ENCODE peak calls at places on chromosomes 13 and 19, in nine cellular contexts. F, O, M, T, R, B, Z, U and X are unnamed samples.

GRCh38 chr19:3073159-3073563 is 10.9 kb upstream of the TLE5 start:
- DNase-seq in F (peak), O (no peak), M (no peak), T (peak), R (peak), B (no peak), Z (peak), U (peak), X (no peak)

GRCh38 chr19:17289489-17289888 is 7.8 kb downstream of the ANKLE1 start:
- DNase-seq in F (peak), O (no peak), M (peak), T (peak), R (peak), B (no peak), Z (peak), U (peak), X (peak)

GRCh38 chr19:23273022-23273593 is 22.9 kb upstream of the ZNF724 start:
- DNase-seq in F (no peak), O (no peak), M (no peak), T (no peak), R (no peak), B (no peak), Z (no peak), U (peak), X (no peak)

GRCh38 chr19:38142176-38143035 is 81.6 kb downstream of the DPF1 start:
- DNase-seq in F (peak), O (no peak), M (peak), T (peak), R (peak), B (no peak), Z (peak), U (peak), X (peak)

GRCh38 chr19:30059741-30060140 is 117.7 kb downstream of the URI1 start:
- DNase-seq in F (no peak), O (no peak), M (no peak), T (no peak), R (no peak), B (no peak), Z (no peak), U (no peak), X (no peak)

GRCh38 chr13:42991892-42992584 is at the start of gene EPSTI1:
- DNase-seq in F (peak), O (peak), M (peak), T (peak), R (peak), B (peak), Z (peak), U (peak), X (peak)

GRCh38 chr13:23871616-23872220 is 17.5 kb downstream of the MIPEP start:
- DNase-seq in F (no peak), O (no peak), M (no peak), T (no peak), R (peak), B (no peak), Z (peak), U (no peak), X (no peak)

GRCh38 chr19:44847144-44848035 is 1.3 kb downstream of the NECTIN2 start:
- DNase-seq in F (peak), O (no peak), M (peak), T (peak), R (peak), B (no peak), Z (peak), U (peak), X (peak)

GRCh38 chr13:50115695-50116094 is 100.5 kb downstream of the KCNRG start:
- DNase-seq in F (no peak), O (no peak), M (no peak), T (no peak), R (no peak), B (no peak), Z (no peak), U (no peak), X (no peak)

GRCh38 chr13:48214519-48215121 is 18.4 kb upstream of the ITM2B start:
- DNase-seq in F (no peak), O (no peak), M (no peak), T (no peak), R (no peak), B (no peak), Z (no peak), U (no peak), X (no peak)

GRCh38 chr13:27921421-27921960 is 1.7 kb downstream of the PDX1 start:
- DNase-seq in F (no peak), O (no peak), M (no peak), T (no peak), R (no peak), B (no peak), Z (no peak), U (no peak), X (peak)

GRCh38 chr13:42990147-42990990 is 1.7 kb downstream of the EPSTI1 start:
- DNase-seq in F (no peak), O (no peak), M (no peak), T (peak), R (no peak), B (no peak), Z (no peak), U (no peak), X (no peak)

GRCh38 chr19:55451522-55452380 is 8.7 kb upstream of the SHISA7 start:
- DNase-seq in F (no peak), O (no peak), M (no peak), T (no peak), R (no peak), B (no peak), Z (no peak), U (no peak), X (peak)

GRCh38 chr19:6970021-6970420 is 51.2 kb downstream of the MBD3L2B start:
- DNase-seq in F (no peak), O (no peak), M (no peak), T (no peak), R (no peak), B (no peak), Z (no peak), U (no peak), X (no peak)

GRCh38 chr19:49616532-49616931 is 23.4 kb downstream of the RRAS start:
- DNase-seq in F (no peak), O (no peak), M (no peak), T (no peak), R (no peak), B (no peak), Z (no peak), U (no peak), X (no peak)

GRCh38 chr19:29620931-29621351 is 14.9 kb downstream of the POP4 start:
- DNase-seq in F (no peak), O (no peak), M (no peak), T (no peak), R (no peak), B (peak), Z (no peak), U (no peak), X (no peak)

GRCh38 chr19:1833540-1833939 is 14.7 kb downstream of the REXO1 start:
- DNase-seq in F (peak), O (no peak), M (no peak), T (no peak), R (no peak), B (no peak), Z (no peak), U (no peak), X (no peak)

GRCh38 chr19:30227071-30227621 is 145.0 kb upstream of the ZNF536 start:
- DNase-seq in F (no peak), O (no peak), M (peak), T (no peak), R (peak), B (no peak), Z (no peak), U (no peak), X (no peak)

GRCh38 chr13:60379837-60380236 is 17.2 kb upstream of the TDRD3 start:
- DNase-seq in F (no peak), O (no peak), M (no peak), T (no peak), R (no peak), B (no peak), Z (no peak), U (no peak), X (no peak)

GRCh38 chr13:28563609-28564008 is 68.7 kb upstream of the FLT1 start:
- DNase-seq in F (no peak), O (no peak), M (no peak), T (no peak), R (no peak), B (no peak), Z (no peak), U (no peak), X (no peak)

GRCh38 chr13:40592035-40592434 is 74.4 kb downstream of the FOXO1 start:
- DNase-seq in F (no peak), O (no peak), M (no peak), T (no peak), R (no peak), B (no peak), Z (no peak), U (no peak), X (no peak)

GRCh38 chr19:57719424-57719823 is 8.0 kb downstream of the ZNF671 start:
- DNase-seq in F (no peak), O (no peak), M (no peak), T (no peak), R (no peak), B (no peak), Z (no peak), U (no peak), X (no peak)

GRCh38 chr13:30731658-30732390 is 3.5 kb upstream of the ALOX5AP start:
- DNase-seq in F (no peak), O (no peak), M (no peak), T (no peak), R (no peak), B (no peak), Z (no peak), U (no peak), X (no peak)

GRCh38 chr13:83498486-83499190 is 383.6 kb downstream of the SLITRK1 start:
- DNase-seq in F (no peak), O (no peak), M (no peak), T (peak), R (peak), B (no peak), Z (peak), U (no peak), X (no peak)

GRCh38 chr13:44653261-44653660 is 77.1 kb upstream of the TSC22D1 start:
- DNase-seq in F (no peak), O (no peak), M (no peak), T (no peak), R (no peak), B (no peak), Z (peak), U (no peak), X (no peak)

GRCh38 chr19:36032251-36033104 is at the start of gene CLIP3:
- DNase-seq in F (no peak), O (peak), M (peak), T (peak), R (peak), B (peak), Z (peak), U (peak), X (peak)

GRCh38 chr19:35712529-35712909 is 5.3 kb upstream of the KMT2B start:
- DNase-seq in F (no peak), O (no peak), M (no peak), T (no peak), R (no peak), B (no peak), Z (no peak), U (no peak), X (no peak)

GRCh38 chr19:2221250-2221831 is 14.8 kb downstream of the PLEKHJ1 start:
- DNase-seq in F (no peak), O (no peak), M (no peak), T (peak), R (no peak), B (no peak), Z (no peak), U (no peak), X (no peak)

GRCh38 chr13:61410669-61411297 is 4.9 kb downstream of the PCDH20 start:
- DNase-seq in F (no peak), O (no peak), M (no peak), T (no peak), R (peak), B (no peak), Z (peak), U (no peak), X (no peak)
- TF ChIP-seq CTCF in F (peak), O (no peak), M (peak), T (peak), R (peak), B (no peak), Z (peak), U (peak), X (peak)

GRCh38 chr13:77274126-77274525 is 52.8 kb downstream of the MYCBP2 start:
- DNase-seq in F (no peak), O (no peak), M (no peak), T (no peak), R (no peak), B (no peak), Z (no peak), U (no peak), X (no peak)
- TF ChIP-seq CTCF in F (no peak), O (peak), M (no peak), T (no peak), R (no peak), B (peak), Z (no peak), U (no peak), X (no peak)

GRCh38 chr19:12647047-12647446 is 19.5 kb downstream of the MAN2B1 start:
- DNase-seq in F (no peak), O (no peak), M (no peak), T (no peak), R (no peak), B (no peak), Z (no peak), U (no peak), X (no peak)

GRCh38 chr19:12649941-12650340 is 16.6 kb downstream of the MAN2B1 start:
- DNase-seq in F (no peak), O (no peak), M (no peak), T (no peak), R (no peak), B (no peak), Z (no peak), U (no peak), X (no peak)

GRCh38 chr19:12647490-12648071 is 19.0 kb downstream of the MAN2B1 start:
- DNase-seq in F (peak), O (no peak), M (no peak), T (peak), R (peak), B (no peak), Z (no peak), U (peak), X (peak)

GRCh38 chr19:12646551-12646950 is 20.0 kb downstream of the MAN2B1 start:
- DNase-seq in F (no peak), O (no peak), M (no peak), T (no peak), R (no peak), B (no peak), Z (no peak), U (no peak), X (no peak)

GRCh38 chr19:12648088-12648487 is 18.5 kb downstream of the MAN2B1 start:
- DNase-seq in F (peak), O (no peak), M (no peak), T (no peak), R (no peak), B (no peak), Z (no peak), U (peak), X (no peak)
- TF ChIP-seq CTCF in F (no peak), O (no peak), M (no peak), T (peak), R (peak), B (no peak), Z (no peak), U (no peak), X (no peak)

GRCh38 chr19:56547535-56547934 is 8.8 kb downstream of the ZFP28 start:
- DNase-seq in F (no peak), O (no peak), M (no peak), T (no peak), R (no peak), B (no peak), Z (no peak), U (no peak), X (no peak)
- TF ChIP-seq CTCF in F (no peak), O (no peak), M (no peak), T (peak), R (no peak), B (no peak), Z (no peak), U (no peak), X (no peak)

DNA sequence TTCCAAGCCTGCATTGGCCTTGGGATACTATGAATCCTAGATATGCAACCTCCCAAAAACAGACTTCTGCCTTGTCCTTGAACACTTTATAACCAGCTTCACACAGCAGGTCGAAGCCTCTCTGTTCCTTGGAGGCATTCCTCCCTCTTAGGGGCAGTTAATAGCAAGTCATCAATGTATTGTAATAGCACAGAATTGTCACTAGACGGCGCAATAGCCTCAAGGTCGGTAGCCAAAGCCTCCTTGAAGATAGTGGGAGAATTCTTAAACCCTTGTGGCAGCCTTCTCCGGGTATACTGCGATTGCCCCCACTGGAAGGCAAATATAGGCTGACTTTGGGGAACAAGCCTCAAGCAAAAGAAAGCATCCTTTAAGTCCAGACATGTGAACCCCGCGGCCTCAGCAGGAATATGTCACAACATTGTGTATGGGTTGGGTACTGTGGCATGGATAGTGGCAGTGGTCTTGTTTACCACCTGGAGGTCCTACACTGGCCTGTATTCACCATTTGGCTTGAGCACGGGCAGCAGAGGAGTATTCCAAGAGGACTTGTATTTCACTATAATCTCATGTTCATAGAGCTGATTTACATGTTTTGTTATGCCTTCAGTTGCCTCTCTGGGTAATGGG is 61.1 kb downstream of the ZNF431 start:
- DNase-seq in F (peak), O (peak), M (peak), T (no peak), R (peak), B (no peak), Z (peak), U (no peak), X (no peak)
- TF ChIP-seq CTCF in F (peak), O (peak), M (peak), T (peak), R (peak), B (peak), Z (peak), U (peak), X (peak)